ENCODE peak calls at places on chromosome 16, in seven cellular contexts. P, O, I, Y, D, S and K are unnamed samples.

GRCh38 chr16:76639685-76640289 is 362.6 kb downstream of the CNTNAP4 start:
- DNase-seq in P (no peak), O (no peak), I (no peak), Y (no peak), D (peak), S (no peak), K (peak)

GRCh38 chr16:17724242-17724898 is 253.6 kb upstream of the XYLT1 start:
- DNase-seq in P (no peak), O (no peak), I (peak), Y (no peak), D (no peak), S (no peak), K (no peak)

GRCh38 chr16:84610385-84610784 is 7.5 kb downstream of the COTL1 start:
- DNase-seq in P (no peak), O (peak), I (no peak), Y (no peak), D (no peak), S (no peak), K (no peak)

GRCh38 chr16:55572439-55572838 is 6.0 kb downstream of the CAPNS2 start:
- DNase-seq in P (no peak), O (no peak), I (peak), Y (no peak), D (no peak), S (no peak), K (no peak)

GRCh38 chr16:4511441-4512082 is 27.0 kb downstream of the CDIP1 start:
- DNase-seq in P (no peak), O (peak), I (no peak), Y (peak), D (peak), S (no peak), K (peak)

GRCh38 chr16:35516551-35516950 is 2057.1 kb downstream of the TP53TG3F start:
- DNase-seq in P (no peak), O (no peak), I (no peak), Y (no peak), D (no peak), S (no peak), K (no peak)

GRCh38 chr16:5450435-5451104 is 353.0 kb upstream of the EEF2KMT start:
- DNase-seq in P (no peak), O (no peak), I (no peak), Y (no peak), D (no peak), S (no peak), K (no peak)

GRCh38 chr16:85682516-85682915 is 6.2 kb downstream of the GINS2 start:
- DNase-seq in P (no peak), O (no peak), I (no peak), Y (no peak), D (no peak), S (no peak), K (no peak)

GRCh38 chr16:71358464-71359031 is at the start of gene CALB2:
- DNase-seq in P (peak), O (peak), I (no peak), Y (peak), D (peak), S (peak), K (peak)

GRCh38 chr16:31376705-31377104 is 16.4 kb upstream of the ITGAD start:
- DNase-seq in P (no peak), O (no peak), I (no peak), Y (no peak), D (no peak), S (no peak), K (no peak)

GRCh38 chr16:75433732-75434413 is 570 bp upstream of the CFDP1 start:
- DNase-seq in P (no peak), O (peak), I (peak), Y (peak), D (peak), S (no peak), K (peak)

GRCh38 chr16:57544129-57544653 is 1.7 kb downstream of the ADGRG5 start:
- DNase-seq in P (no peak), O (peak), I (no peak), Y (no peak), D (no peak), S (peak), K (no peak)

GRCh38 chr16:10339777-10340752 is 45.8 kb upstream of the ATF7IP2 start:
- DNase-seq in P (no peak), O (peak), I (no peak), Y (no peak), D (no peak), S (no peak), K (no peak)

GRCh38 chr16:22383827-22384226 is 9.4 kb upstream of the CDR2 start:
- DNase-seq in P (no peak), O (no peak), I (no peak), Y (no peak), D (no peak), S (no peak), K (no peak)

GRCh38 chr16:85227924-85228462 is 115.7 kb upstream of the CIBAR2 start:
- DNase-seq in P (no peak), O (no peak), I (no peak), Y (no peak), D (no peak), S (no peak), K (no peak)

GRCh38 chr16:48499822-48500440 is 110.0 kb downstream of the N4BP1 start:
- DNase-seq in P (no peak), O (no peak), I (peak), Y (no peak), D (peak), S (no peak), K (no peak)

GRCh38 chr16:20928774-20929411 is 28.3 kb downstream of the LYRM1 start:
- DNase-seq in P (no peak), O (no peak), I (peak), Y (no peak), D (no peak), S (no peak), K (no peak)

GRCh38 chr16:89325861-89326471 is 108.5 kb downstream of the ZNF778 start:
- DNase-seq in P (no peak), O (peak), I (peak), Y (no peak), D (peak), S (no peak), K (no peak)

GRCh38 chr16:83653785-83654184 is 154.0 kb upstream of the HSBP1 start:
- DNase-seq in P (no peak), O (no peak), I (no peak), Y (no peak), D (no peak), S (no peak), K (no peak)

GRCh38 chr16:72590179-72590937 is 418.4 kb upstream of the PMFBP1 start:
- DNase-seq in P (no peak), O (no peak), I (no peak), Y (no peak), D (no peak), S (peak), K (no peak)

GRCh38 chr16:65059421-65059980 is 62.4 kb downstream of the CDH11 start:
- DNase-seq in P (no peak), O (no peak), I (no peak), Y (no peak), D (no peak), S (no peak), K (peak)

GRCh38 chr16:56691885-56692284 is 9.6 kb downstream of the MT1X start:
- DNase-seq in P (no peak), O (no peak), I (no peak), Y (peak), D (peak), S (no peak), K (no peak)

GRCh38 chr16:88798772-88799455 is 4.7 kb upstream of the CDT1 start:
- DNase-seq in P (no peak), O (no peak), I (no peak), Y (no peak), D (no peak), S (no peak), K (no peak)

GRCh38 chr16:58464047-58464915 is 35.7 kb upstream of the NDRG4 start:
- DNase-seq in P (no peak), O (no peak), I (no peak), Y (peak), D (peak), S (no peak), K (no peak)

GRCh38 chr16:86525696-86526095 is 15.4 kb downstream of the FOXF1 start:
- DNase-seq in P (no peak), O (no peak), I (no peak), Y (no peak), D (no peak), S (no peak), K (no peak)

GRCh38 chr16:30437511-30438046 is 7.7 kb upstream of the DCTPP1 start:
- DNase-seq in P (no peak), O (no peak), I (no peak), Y (no peak), D (peak), S (no peak), K (no peak)

GRCh38 chr16:20911361-20911760 is 10.8 kb downstream of the LYRM1 start:
- DNase-seq in P (no peak), O (no peak), I (no peak), Y (no peak), D (peak), S (no peak), K (no peak)

GRCh38 chr16:20720251-20720650 is 21.4 kb downstream of the THUMPD1 start:
- DNase-seq in P (no peak), O (no peak), I (no peak), Y (no peak), D (no peak), S (no peak), K (no peak)

GRCh38 chr16:58352690-58353089 is 39.6 kb upstream of the GINS3 start:
- DNase-seq in P (no peak), O (no peak), I (no peak), Y (no peak), D (no peak), S (no peak), K (no peak)

GRCh38 chr16:57277586-57277985 is 6.9 kb downstream of the PLLP start:
- DNase-seq in P (peak), O (no peak), I (no peak), Y (no peak), D (peak), S (no peak), K (no peak)

GRCh38 chr16:14314116-14314515 is 243.0 kb downstream of the MRTFB start:
- DNase-seq in P (no peak), O (no peak), I (no peak), Y (no peak), D (no peak), S (no peak), K (no peak)

GRCh38 chr16:85615014-85615851 is 2.1 kb downstream of the GSE1 start:
- DNase-seq in P (peak), O (peak), I (no peak), Y (peak), D (peak), S (no peak), K (no peak)

GRCh38 chr16:21088646-21089538 is 61.8 kb downstream of the DNAH3 start:
- DNase-seq in P (no peak), O (no peak), I (no peak), Y (no peak), D (peak), S (no peak), K (no peak)

GRCh38 chr16:59593256-59593655 is 859.1 kb upstream of the GOT2 start:
- DNase-seq in P (no peak), O (no peak), I (peak), Y (no peak), D (peak), S (no peak), K (no peak)

GRCh38 chr16:31513126-31513525 is 4.9 kb upstream of the RUSF1 start:
- DNase-seq in P (no peak), O (no peak), I (no peak), Y (no peak), D (peak), S (no peak), K (no peak)

GRCh38 chr16:5042574-5043171 is 8.9 kb upstream of the NAGPA start:
- DNase-seq in P (no peak), O (no peak), I (no peak), Y (peak), D (peak), S (no peak), K (no peak)

GRCh38 chr16:29864205-29864604 is 1.2 kb upstream of the CDIPT start:
- DNase-seq in P (no peak), O (no peak), I (no peak), Y (no peak), D (no peak), S (no peak), K (no peak)

GRCh38 chr16:48053346-48053745 is 102.4 kb downstream of the ABCC12 start:
- DNase-seq in P (no peak), O (no peak), I (no peak), Y (no peak), D (peak), S (no peak), K (peak)

GRCh38 chr16:64240586-64240985 is 881.3 kb downstream of the CDH11 start:
- DNase-seq in P (no peak), O (no peak), I (no peak), Y (no peak), D (peak), S (no peak), K (no peak)

DNA sequence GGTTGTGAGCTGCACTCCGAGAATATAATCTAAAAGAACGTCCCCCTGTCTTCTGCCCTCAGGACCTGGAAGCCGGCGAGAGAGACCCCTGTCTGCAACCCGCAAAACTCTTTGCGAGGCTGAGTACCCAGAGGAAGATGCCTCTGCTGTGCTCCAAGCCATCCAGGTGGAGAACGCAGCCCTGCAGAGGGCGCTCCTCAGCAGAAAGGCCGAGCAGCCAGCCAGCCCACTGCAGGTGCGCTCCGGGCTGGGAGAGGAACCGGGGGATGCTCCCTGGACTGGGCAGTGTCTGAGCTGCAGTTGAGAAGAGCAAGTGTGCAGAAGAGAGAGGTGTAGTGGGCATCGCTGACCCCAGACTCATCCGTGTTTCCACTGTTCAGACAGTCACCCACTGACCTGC is 148.3 kb downstream of the KATNIP start:
- DNase-seq in P (no peak), O (no peak), I (no peak), Y (no peak), D (no peak), S (no peak), K (peak)
- TF ChIP-seq CTCF in P (no peak), O (no peak), I (peak), Y (no peak), D (peak), S (peak), K (peak)

GRCh38 chr16:81116285-81116684 is 20.1 kb upstream of the GCSH start:
- DNase-seq in P (no peak), O (no peak), I (no peak), Y (no peak), D (no peak), S (no peak), K (no peak)
- TF ChIP-seq CTCF in P (no peak), O (no peak), I (no peak), Y (no peak), D (no peak), S (no peak), K (no peak)

GRCh38 chr16:12166271-12166670 is 189.7 kb downstream of the SNX29 start:
- DNase-seq in P (no peak), O (no peak), I (no peak), Y (no peak), D (no peak), S (no peak), K (no peak)
- TF ChIP-seq CTCF in P (no peak), O (no peak), I (no peak), Y (no peak), D (no peak), S (no peak), K (no peak)

GRCh38 chr16:66809765-66810164 is 8.4 kb upstream of the TERB1 start:
- DNase-seq in P (no peak), O (no peak), I (no peak), Y (no peak), D (no peak), S (no peak), K (no peak)

GRCh38 chr16:66814734-66815133 is 13.3 kb upstream of the TERB1 start:
- DNase-seq in P (no peak), O (no peak), I (no peak), Y (no peak), D (no peak), S (no peak), K (no peak)

GRCh38 chr16:66811043-66811442 is 9.7 kb upstream of the TERB1 start:
- DNase-seq in P (no peak), O (no peak), I (no peak), Y (no peak), D (no peak), S (no peak), K (no peak)

DNA sequence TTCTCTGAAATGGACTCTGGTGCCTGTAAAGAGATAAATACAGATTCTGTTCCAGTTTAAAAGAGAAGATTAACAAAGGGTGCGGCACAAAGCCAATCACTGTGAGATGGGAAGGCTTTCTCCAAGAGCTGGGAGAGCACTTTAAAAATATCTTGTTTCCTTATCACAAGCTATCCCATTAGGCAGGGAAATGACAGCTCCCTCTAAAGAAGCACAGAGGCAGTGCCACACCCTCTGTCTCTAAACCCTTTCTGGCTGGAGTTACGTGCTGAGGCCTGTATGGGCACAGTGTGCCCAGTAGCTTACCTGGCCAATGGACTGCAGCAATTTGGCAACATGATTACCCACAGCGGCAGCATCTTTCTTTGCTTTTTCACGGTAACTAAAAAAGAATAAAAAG is 9.0 kb upstream of the TERB1 start:
- DNase-seq in P (no peak), O (no peak), I (no peak), Y (no peak), D (no peak), S (no peak), K (no peak)
- TF ChIP-seq CTCF in P (no peak), O (no peak), I (no peak), Y (no peak), D (no peak), S (no peak), K (no peak)

GRCh38 chr16:715448-716249 is 731 bp downstream of the METRN start:
- DNase-seq in P (no peak), O (no peak), I (no peak), Y (no peak), D (no peak), S (no peak), K (no peak)
- TF ChIP-seq CTCF in P (no peak), O (no peak), I (no peak), Y (no peak), D (no peak), S (no peak), K (peak)